ENCODE peak calls at places on chromosomes 3 and 15, in six cellular contexts. S is PC-3, N is ovary, F is IMR-90, V is GM23338, X is uterus. U is an unnamed sample.

GRCh38 chr15:66831801-66832390 is 129.9 kb downstream of the SMAD6 start:
- DNase-seq in S (no peak), N (no peak), F (no peak), V (no peak), X (no peak), U (no peak)

GRCh38 chr15:34942363-34942762 is 27.2 kb downstream of the AQR start:
- DNase-seq in S (no peak), N (no peak), F (peak), V (no peak), X (no peak), U (no peak)

GRCh38 chr3:123807820-123808219 is 76.3 kb downstream of the MYLK start:
- DNase-seq in S (no peak), N (peak), F (no peak), V (no peak), X (no peak), U (no peak)

GRCh38 chr3:150015906-150016305 is 45.2 kb upstream of the PFN2 start:
- DNase-seq in S (no peak), N (no peak), F (no peak), V (no peak), X (no peak), U (no peak)

GRCh38 chr15:48500595-48500994 is 144.9 kb downstream of the FBN1 start:
- DNase-seq in S (no peak), N (no peak), F (peak), V (no peak), X (no peak), U (no peak)

GRCh38 chr3:10116138-10116460 is 624 bp downstream of the BRK1 start:
- DNase-seq in S (peak), N (no peak), F (peak), V (no peak), X (no peak), U (peak)

GRCh38 chr15:87781959-87782625 is 474.4 kb downstream of the NTRK3 start:
- DNase-seq in S (no peak), N (no peak), F (no peak), V (no peak), X (no peak), U (no peak)

GRCh38 chr15:36671017-36671416 is 91.6 kb downstream of the CDIN1 start:
- DNase-seq in S (no peak), N (no peak), F (no peak), V (no peak), X (no peak), U (no peak)

GRCh38 chr15:92725171-92725570 is 69.6 kb upstream of the FAM174B start:
- DNase-seq in S (no peak), N (no peak), F (no peak), V (no peak), X (no peak), U (no peak)

GRCh38 chr3:194205675-194206133 is 69.8 kb downstream of the HES1 start:
- DNase-seq in S (peak), N (no peak), F (no peak), V (peak), X (no peak), U (no peak)

GRCh38 chr3:194201953-194202666 is 66.2 kb downstream of the HES1 start:
- DNase-seq in S (no peak), N (no peak), F (no peak), V (no peak), X (no peak), U (no peak)

GRCh38 chr3:194204793-194205065 is 68.8 kb downstream of the HES1 start:
- DNase-seq in S (peak), N (no peak), F (no peak), V (no peak), X (no peak), U (no peak)

GRCh38 chr3:194203482-194204035 is 67.6 kb downstream of the HES1 start:
- DNase-seq in S (no peak), N (no peak), F (no peak), V (peak), X (no peak), U (no peak)

DNA sequence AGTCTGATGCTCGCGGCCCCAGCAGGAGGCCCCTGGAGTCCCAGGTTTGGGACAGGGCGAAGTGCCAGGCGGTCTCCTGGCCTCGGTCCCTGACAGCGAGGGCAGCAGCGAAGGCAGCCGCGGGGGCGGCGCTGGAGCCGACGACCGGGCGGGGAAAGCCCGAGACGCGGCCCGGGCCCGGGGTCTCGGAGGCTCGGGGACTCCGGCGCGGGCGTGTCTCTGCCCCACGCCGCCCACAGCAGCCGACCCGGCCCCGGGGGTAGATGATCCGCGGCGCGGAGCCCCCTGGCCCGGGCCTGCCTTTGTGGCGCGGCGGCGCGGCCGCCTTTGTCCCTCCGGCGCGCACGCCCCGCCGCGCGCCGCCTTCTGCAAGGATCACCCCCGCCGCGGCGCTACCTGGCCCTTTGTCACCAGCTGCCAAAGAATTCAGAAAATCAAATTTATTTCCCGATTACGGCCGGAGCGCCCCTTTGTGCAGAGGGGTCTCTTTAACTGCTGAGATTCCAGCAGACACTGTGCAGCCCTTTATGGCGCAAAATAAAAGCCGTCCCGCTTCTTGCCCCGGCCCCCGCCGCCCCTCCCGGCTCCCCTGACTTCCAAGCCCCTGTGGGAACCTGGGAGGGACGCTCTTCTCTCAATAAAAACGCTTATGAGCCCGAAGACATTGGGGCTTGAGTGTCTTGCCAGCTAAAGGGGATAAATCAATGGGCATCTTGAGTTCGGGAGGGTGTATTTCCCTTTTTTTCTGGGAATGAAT is 68.3 kb downstream of the HES1 start:
- DNase-seq in S (peak), N (no peak), F (no peak), V (peak), X (no peak), U (no peak)
- H3K4me3 ChIP-seq in S (peak), N (peak), F (no peak), V (peak), X (no peak), U (no peak)

DNA sequence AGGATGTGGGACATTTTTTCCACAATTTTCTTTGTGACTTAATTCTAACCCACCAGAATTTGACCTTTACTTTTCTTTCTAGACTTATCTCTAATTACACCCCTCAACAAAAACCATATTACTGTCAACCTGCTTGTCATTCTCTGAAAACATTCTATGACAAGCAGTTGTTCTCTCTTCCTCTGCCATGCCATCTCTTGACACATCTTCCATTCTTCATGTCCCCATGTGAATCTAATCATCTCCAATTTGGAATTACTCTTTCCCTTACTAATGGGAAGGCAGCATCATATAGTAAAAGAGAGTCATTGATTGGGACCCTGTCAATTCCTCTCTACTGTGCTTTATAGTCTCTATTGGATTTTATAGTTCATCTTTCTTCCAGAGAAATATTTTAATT is 61.3 kb upstream of the P2RY1 start:
- DNase-seq in S (no peak), N (no peak), F (no peak), V (no peak), X (no peak), U (no peak)
- H3K27ac ChIP-seq in S (no peak), N (no peak), F (no peak), V (no peak), X (no peak), U (no peak)

DNA sequence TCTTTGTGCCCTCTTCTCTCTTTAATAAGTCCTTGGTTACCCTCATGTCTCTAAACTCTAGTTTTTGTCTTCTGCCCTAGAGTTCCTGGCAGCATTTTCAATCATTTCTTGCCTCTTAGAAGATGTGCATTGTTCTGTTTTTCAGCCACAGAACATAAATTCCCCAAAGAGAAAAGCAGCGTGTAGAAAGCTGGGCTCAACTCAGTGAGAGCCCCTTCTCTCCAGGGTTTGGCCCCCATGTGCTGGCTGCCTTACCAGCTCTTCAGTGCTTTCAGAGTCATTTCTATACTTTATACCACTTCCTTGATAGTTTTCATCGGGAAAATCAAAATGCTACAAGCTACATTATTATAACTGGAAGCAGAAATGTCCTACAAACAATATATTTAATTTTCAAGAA is 369.1 kb upstream of the GRM7 start:
- DNase-seq in S (no peak), N (no peak), F (no peak), V (no peak), X (no peak), U (no peak)
- H3K4me3 ChIP-seq in S (no peak), N (no peak), F (no peak), V (no peak), X (no peak), U (no peak)

DNA sequence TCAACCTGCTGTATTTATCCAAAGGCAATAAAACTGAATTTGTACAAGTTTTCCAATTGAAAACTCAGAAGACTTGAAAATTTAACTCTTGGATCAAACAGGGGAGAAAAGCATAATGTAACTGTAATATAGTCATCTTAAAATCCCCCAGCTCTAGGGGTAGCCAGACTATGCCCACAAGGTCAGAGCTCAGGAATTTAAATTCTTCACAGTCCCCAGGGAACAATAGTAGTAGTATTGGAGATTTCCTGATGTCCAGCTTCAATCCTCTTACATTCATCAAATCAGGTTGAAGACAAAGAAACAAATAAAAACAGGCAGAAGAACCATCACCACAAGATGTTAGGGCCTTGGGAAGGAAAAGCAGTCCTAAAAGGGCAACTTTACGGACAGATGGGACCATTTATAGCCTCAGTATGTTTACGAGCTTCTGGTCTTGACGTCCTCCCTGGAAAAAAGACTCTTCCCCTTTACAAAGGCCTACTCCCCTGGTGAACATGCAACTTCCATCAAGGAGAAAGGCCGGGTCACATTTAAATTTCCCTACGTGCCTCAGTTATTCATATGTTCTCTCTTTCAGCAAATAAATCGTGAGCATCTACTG is 96.8 kb downstream of the PLCH1 start:
- DNase-seq in S (no peak), N (no peak), F (no peak), V (peak), X (no peak), U (no peak)
- H3K27ac ChIP-seq in S (no peak), N (no peak), F (no peak), V (peak), X (no peak), U (no peak)

GRCh38 chr3:121998030-121998580 is 23.9 kb downstream of the ILDR1 start:
- DNase-seq in S (peak), N (no peak), F (peak), V (no peak), X (no peak), U (no peak)
- H3K4me3 ChIP-seq in S (no peak), N (no peak), F (no peak), V (no peak), X (no peak), U (no peak)

GRCh38 chr3:115022214-115022613 is 124.9 kb downstream of the ZBTB20 start:
- DNase-seq in S (no peak), N (no peak), F (peak), V (no peak), X (no peak), U (no peak)

GRCh38 chr3:115022835-115023398 is 124.2 kb downstream of the ZBTB20 start:
- DNase-seq in S (peak), N (no peak), F (peak), V (no peak), X (no peak), U (no peak)

GRCh38 chr3:115021061-115021460 is 126.0 kb downstream of the ZBTB20 start:
- DNase-seq in S (no peak), N (no peak), F (no peak), V (no peak), X (no peak), U (no peak)

GRCh38 chr3:115018694-115019093 is 128.4 kb downstream of the ZBTB20 start:
- DNase-seq in S (no peak), N (no peak), F (no peak), V (no peak), X (no peak), U (no peak)

GRCh38 chr3:115019900-115020299 is 127.2 kb downstream of the ZBTB20 start:
- DNase-seq in S (no peak), N (no peak), F (no peak), V (no peak), X (no peak), U (no peak)
- H3K27ac ChIP-seq in S (no peak), N (no peak), F (no peak), V (no peak), X (no peak), U (no peak)

DNA sequence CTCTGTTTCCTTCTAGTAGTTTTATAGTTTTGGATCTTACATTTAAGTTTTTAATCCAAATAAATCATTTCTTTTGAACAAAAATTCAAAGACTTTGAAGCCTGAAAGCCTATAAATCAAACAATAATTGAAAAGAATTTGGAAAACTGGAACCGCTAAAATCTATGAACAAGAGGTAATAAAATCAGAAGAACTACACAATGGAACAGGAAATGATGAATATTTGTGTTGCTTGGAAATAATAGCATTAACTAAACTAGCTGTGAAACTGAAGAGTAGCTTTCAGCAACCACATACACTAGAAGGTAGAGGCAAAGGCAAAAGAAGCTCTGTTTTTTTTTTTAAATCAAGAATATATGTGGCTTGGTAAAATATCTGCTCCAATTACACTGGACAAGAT is 147.9 kb upstream of the ABI3BP start:
- DNase-seq in S (no peak), N (no peak), F (no peak), V (no peak), X (no peak), U (no peak)
- H3K4me3 ChIP-seq in S (no peak), N (no peak), F (no peak), V (no peak), X (no peak), U (no peak)

U was measured in SJSA1.